ENCODE peak calls at places on chromosomes 11 and 22, in four cellular contexts. B is fibroblast of mammary gland, L is adrenal gland, G is uterus. D is an unnamed sample.

GRCh38 chr11:20873054-20873453 is 203.7 kb downstream of the NELL1 start:
- DNase-seq in B (no peak), L (no peak), G (no peak), D (peak; percentile 7)

GRCh38 chr22:20427945-20428417 is 9.6 kb downstream of the SCARF2 start:
- DNase-seq in B (no peak), L (no peak), G (no peak), D (no peak)

GRCh38 chr22:38080468-38080846 is 3.5 kb downstream of the SLC16A8 start:
- DNase-seq in B (no peak), L (no peak), G (no peak), D (no peak)

GRCh38 chr11:133842730-133843129 is 2.6 kb downstream of the SPATA19 start:
- DNase-seq in B (no peak), L (no peak), G (no peak), D (no peak)

GRCh38 chr11:115081972-115082371 is 403.6 kb downstream of the NXPE2 start:
- DNase-seq in B (no peak), L (no peak), G (no peak), D (no peak)

GRCh38 chr11:86101493-86101892 is 32.6 kb upstream of the PICALM start:
- DNase-seq in B (peak; percentile 66), L (no peak), G (no peak), D (peak; percentile 74)

GRCh38 chr11:60942970-60943565 is 8.9 kb downstream of the SLC15A3 start:
- DNase-seq in B (no peak), L (no peak), G (no peak), D (no peak)

GRCh38 chr11:114246321-114247069 is 49.7 kb upstream of the NNMT start:
- DNase-seq in B (no peak), L (no peak), G (no peak), D (no peak)

GRCh38 chr11:75589933-75590332 is 27.9 kb downstream of the SERPINH1 start:
- DNase-seq in B (no peak), L (no peak), G (no peak), D (no peak)

GRCh38 chr22:17918840-17919239 is 105.5 kb downstream of the MICAL3 start:
- DNase-seq in B (no peak), L (no peak), G (no peak), D (peak; percentile 70)

GRCh38 chr11:126338346-126339055 is 17.0 kb upstream of the ST3GAL4 start:
- DNase-seq in B (no peak), L (peak; percentile 13), G (no peak), D (no peak)

GRCh38 chr22:46675938-46676337 is 55.8 kb downstream of the GRAMD4 start:
- DNase-seq in B (no peak), L (no peak), G (no peak), D (no peak)

GRCh38 chr11:111531687-111532364 is 8.7 kb upstream of the LAYN start:
- DNase-seq in B (peak; percentile 92), L (no peak), G (no peak), D (peak; percentile 97)